ENCODE peak calls at places on chromosomes 7 and 10, in four cellular contexts. One of them, this sample, is unnamed.
A peak's percentile ranks its signal among the peaks of the same experiment; 100 is the strongest.

GRCh38 chr10:109866168-109866994 is 56.9 kb downstream of the XPNPEP1 start:
- DNase-seq in Kasumi-1: no peak
- DNase-seq in smooth muscle cell of the brain vasculature: no peak
- DNase-seq in NCI-H2081: no peak
- DNase-seq in this sample: no peak

GRCh38 chr10:101558671-101559595 is 29.1 kb downstream of the POLL start:
- DNase-seq in Kasumi-1: no peak
- DNase-seq in smooth muscle cell of the brain vasculature: no peak
- DNase-seq in NCI-H2081: no peak
- DNase-seq in this sample: no peak

GRCh38 chr10:112265745-112266144 is 17.5 kb upstream of the TECTB start:
- DNase-seq in Kasumi-1: no peak
- DNase-seq in smooth muscle cell of the brain vasculature: no peak
- DNase-seq in NCI-H2081: no peak
- DNase-seq in this sample: no peak

GRCh38 chr7:27661776-27662489 is 750 bp downstream of the HIBADH start:
- DNase-seq in Kasumi-1: peak; percentile 72
- DNase-seq in smooth muscle cell of the brain vasculature: no peak
- DNase-seq in NCI-H2081: no peak
- DNase-seq in this sample: no peak

GRCh38 chr10:120586471-120586872 is 129.4 kb downstream of the PLPP4 start:
- DNase-seq in Kasumi-1: no peak
- DNase-seq in smooth muscle cell of the brain vasculature: no peak
- DNase-seq in NCI-H2081: no peak
- DNase-seq in this sample: no peak

GRCh38 chr10:8280946-8281345 is 226.5 kb downstream of the GATA3 start:
- DNase-seq in Kasumi-1: no peak
- DNase-seq in smooth muscle cell of the brain vasculature: no peak
- DNase-seq in NCI-H2081: no peak
- DNase-seq in this sample: no peak

GRCh38 chr7:15687645-15688025 is 1.2 kb upstream of the MEOX2 start:
- DNase-seq in Kasumi-1: no peak
- DNase-seq in smooth muscle cell of the brain vasculature: no peak
- DNase-seq in NCI-H2081: no peak
- DNase-seq in this sample: no peak

GRCh38 chr10:126199221-126199998 is 188.9 kb downstream of the ADAM12 start:
- DNase-seq in Kasumi-1: no peak
- DNase-seq in smooth muscle cell of the brain vasculature: peak; percentile 85
- DNase-seq in NCI-H2081: no peak
- DNase-seq in this sample: peak; percentile 90

GRCh38 chr7:142811154-142811737 is 40.5 kb downstream of the PRSS2 start:
- DNase-seq in Kasumi-1: peak; percentile 90
- DNase-seq in smooth muscle cell of the brain vasculature: peak; percentile 17
- DNase-seq in NCI-H2081: peak; percentile 68
- DNase-seq in this sample: no peak

GRCh38 chr7:3517344-3517743 is 216.3 kb downstream of the SDK1 start:
- DNase-seq in Kasumi-1: no peak
- DNase-seq in smooth muscle cell of the brain vasculature: no peak
- DNase-seq in NCI-H2081: no peak
- DNase-seq in this sample: no peak

GRCh38 chr10:10956681-10957225 is 60.9 kb upstream of the CELF2 start:
- DNase-seq in Kasumi-1: no peak
- DNase-seq in smooth muscle cell of the brain vasculature: no peak
- DNase-seq in NCI-H2081: no peak
- DNase-seq in this sample: no peak

GRCh38 chr7:91082854-91083495 is 181.3 kb upstream of the FZD1 start:
- DNase-seq in Kasumi-1: peak; percentile 30
- DNase-seq in smooth muscle cell of the brain vasculature: no peak
- DNase-seq in NCI-H2081: peak; percentile 26
- DNase-seq in this sample: no peak

GRCh38 chr10:60460058-60460457 is 70.4 kb upstream of the ANK3 start:
- DNase-seq in Kasumi-1: no peak
- DNase-seq in smooth muscle cell of the brain vasculature: no peak
- DNase-seq in NCI-H2081: no peak
- DNase-seq in this sample: no peak

GRCh38 chr7:27106181-27106905 is 3.9 kb upstream of the HOXA2 start:
- DNase-seq in Kasumi-1: no peak
- DNase-seq in smooth muscle cell of the brain vasculature: no peak
- DNase-seq in NCI-H2081: no peak
- DNase-seq in this sample: no peak

GRCh38 chr10:7071421-7071820 is 339.4 kb downstream of the SFMBT2 start:
- DNase-seq in Kasumi-1: no peak
- DNase-seq in smooth muscle cell of the brain vasculature: no peak
- DNase-seq in NCI-H2081: no peak
- DNase-seq in this sample: no peak

GRCh38 chr10:31599626-31600504 is 280.8 kb downstream of the ZEB1 start:
- DNase-seq in Kasumi-1: peak; percentile 45
- DNase-seq in smooth muscle cell of the brain vasculature: no peak
- DNase-seq in NCI-H2081: no peak
- DNase-seq in this sample: no peak

GRCh38 chr7:13850185-13850752 is 139.2 kb downstream of the ETV1 start:
- DNase-seq in Kasumi-1: peak; percentile 79
- DNase-seq in smooth muscle cell of the brain vasculature: peak; percentile 77
- DNase-seq in NCI-H2081: peak; percentile 76
- DNase-seq in this sample: peak; percentile 73

GRCh38 chr10:100291356-100291755 is 4.9 kb upstream of the BLOC1S2 start:
- DNase-seq in Kasumi-1: no peak
- DNase-seq in smooth muscle cell of the brain vasculature: no peak
- DNase-seq in NCI-H2081: no peak
- DNase-seq in this sample: no peak

GRCh38 chr10:89490589-89491335 is 44.6 kb downstream of the SLC16A12 start:
- DNase-seq in Kasumi-1: no peak
- DNase-seq in smooth muscle cell of the brain vasculature: no peak
- DNase-seq in NCI-H2081: no peak
- DNase-seq in this sample: no peak

GRCh38 chr7:30348083-30348560 is 63.7 kb downstream of the ZNRF2 start:
- DNase-seq in Kasumi-1: peak; percentile 90
- DNase-seq in smooth muscle cell of the brain vasculature: peak; percentile 51
- DNase-seq in NCI-H2081: no peak
- DNase-seq in this sample: peak; percentile 31

GRCh38 chr7:69597278-69598076 is 798 bp upstream of the AUTS2 start:
- DNase-seq in Kasumi-1: peak; percentile 3
- DNase-seq in smooth muscle cell of the brain vasculature: no peak
- DNase-seq in NCI-H2081: no peak
- DNase-seq in this sample: no peak

GRCh38 chr7:42161723-42162122 is 75.3 kb downstream of the GLI3 start:
- DNase-seq in Kasumi-1: no peak
- DNase-seq in smooth muscle cell of the brain vasculature: no peak
- DNase-seq in NCI-H2081: no peak
- DNase-seq in this sample: no peak

This sample was measured in brain pericyte.